ENCODE peak calls at places on chromosomes 2 and 18, in ten cellular contexts. T is GM23248; L is fibroblast of lung; C is A549; J is heart left ventricle; E is left ventricle myocardium inferior; W is right cardiac atrium; D is CD8-positive, alpha-beta memory T cell; P is neural progenitor cell; X is heart right ventricle. Q is an unnamed sample.

GRCh38 chr2:67878743-67879142 is 184.1 kb downstream of the C1D start:
- DNase-seq in D (no peak), C (no peak), W (no peak), E (no peak), X (no peak), P (no peak), L (no peak), T (no peak), J (peak; percentile 45), Q (no peak)

GRCh38 chr2:128236491-128237035 is 82.1 kb downstream of the HS6ST1 start:
- DNase-seq in P (no peak), J (no peak), W (no peak), L (peak; percentile 91), X (no peak), C (no peak), T (peak; percentile 89), D (no peak), E (no peak), Q (no peak)

GRCh38 chr2:67041051-67041450 is 356.1 kb upstream of the ETAA1 start:
- DNase-seq in P (no peak), D (no peak), J (no peak), C (no peak), T (no peak), W (no peak), L (no peak), X (no peak), E (no peak), Q (no peak)

GRCh38 chr2:79776461-79777146 is 263.8 kb downstream of the CTNNA2 start:
- DNase-seq in J (no peak), T (no peak), E (no peak), W (no peak), L (no peak), C (no peak), P (no peak), X (no peak), D (no peak), Q (no peak)

GRCh38 chr18:36176739-36177138 is 10.6 kb upstream of the MOCOS start:
- DNase-seq in J (no peak), C (no peak), T (peak; percentile 17), P (no peak), E (no peak), L (peak; percentile 34), D (no peak), W (no peak), X (no peak), Q (no peak)

GRCh38 chr18:79916128-79916494 is 35.3 kb downstream of the SLC66A2 start:
- DNase-seq in W (no peak), E (no peak), P (no peak), X (no peak), T (no peak), J (no peak), D (no peak), C (no peak), L (no peak), Q (no peak)

GRCh38 chr2:191291471-191291870 is 46.3 kb downstream of the MYO1B start:
- DNase-seq in P (no peak), W (no peak), X (no peak), L (no peak), D (no peak), C (no peak), T (peak; percentile 39), E (no peak), J (no peak), Q (no peak)

GRCh38 chr2:219398721-219399333 is 11.1 kb upstream of the DNPEP start:
- DNase-seq in P (no peak), X (no peak), T (peak; percentile 37), L (peak; percentile 50), E (no peak), W (peak; percentile 37), D (no peak), J (no peak), C (no peak), Q (no peak)

GRCh38 chr2:144320491-144320890 is 199.4 kb downstream of the ZEB2 start:
- DNase-seq in J (no peak), L (peak; percentile 40), P (no peak), X (no peak), C (no peak), D (peak; percentile 40), T (peak; percentile 79), W (peak; percentile 17), E (no peak), Q (no peak)

GRCh38 chr18:3489462-3489861 is 39.5 kb downstream of the TGIF1 start:
- DNase-seq in T (no peak), X (no peak), C (no peak), L (no peak), E (no peak), D (no peak), J (no peak), P (no peak), W (no peak), Q (no peak)

GRCh38 chr2:191171708-191172355 is 21.0 kb upstream of the STAT4 start:
- DNase-seq in T (peak; percentile 97), J (no peak), L (peak; percentile 90), W (no peak), E (no peak), X (no peak), D (no peak), C (peak; percentile 37), P (peak; percentile 24), Q (no peak)

GRCh38 chr2:239190921-239191885 is 209.6 kb downstream of the HDAC4 start:
- DNase-seq in T (no peak), P (no peak), E (peak; percentile 11), L (no peak), J (no peak), W (peak; percentile 25), X (no peak), C (no peak), D (no peak), Q (no peak)

GRCh38 chr2:239190346-239190745 is 210.5 kb downstream of the HDAC4 start:
- DNase-seq in X (no peak), P (no peak), J (no peak), D (no peak), L (no peak), C (no peak), W (peak; percentile 50), T (no peak), E (peak; percentile 7), Q (no peak)

GRCh38 chr2:239187464-239188253 is 213.2 kb downstream of the HDAC4 start:
- DNase-seq in W (peak; percentile 19), L (no peak), D (no peak), T (no peak), J (no peak), C (no peak), P (no peak), X (no peak), E (peak; percentile 4), Q (no peak)

GRCh38 chr2:239188536-239188935 is 212.3 kb downstream of the HDAC4 start:
- DNase-seq in L (no peak), E (peak; percentile 7), J (no peak), P (no peak), D (no peak), T (no peak), X (no peak), C (no peak), W (peak; percentile 28), Q (no peak)

DNA sequence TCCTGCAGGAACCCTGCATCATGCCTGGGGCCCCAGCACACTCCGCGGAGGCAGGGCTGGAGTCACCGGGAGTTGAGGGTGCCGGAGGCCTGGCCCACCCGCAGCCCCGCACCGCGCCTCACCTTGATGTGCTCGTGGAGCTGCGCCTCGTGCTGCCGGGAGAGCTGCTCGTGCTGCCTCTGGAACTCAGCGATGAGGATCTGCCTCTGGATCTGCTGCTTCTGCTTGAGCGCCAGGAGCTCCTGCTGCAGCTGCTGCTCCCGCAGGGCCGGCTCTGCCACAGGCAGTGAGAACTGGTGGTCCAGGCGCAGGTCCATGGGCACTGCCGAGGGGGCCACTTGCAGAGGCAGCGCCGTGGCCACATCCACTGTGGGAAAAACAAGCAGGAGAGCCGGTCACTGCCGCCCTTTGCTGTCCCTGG is 211.1 kb downstream of the HDAC4 start:
- DNase-seq in W (peak; percentile 41), D (no peak), T (no peak), J (no peak), L (no peak), E (peak; percentile 12), C (no peak), P (no peak), X (no peak), Q (no peak)
- H3K27ac ChIP-seq in W (no peak overlapping the region), D (no peak overlapping the region), T (no peak overlapping the region), J (no peak overlapping the region), L (no peak overlapping the region), E (no peak overlapping the region), C (no peak overlapping the region), P (no peak overlapping the region), X (no peak overlapping the region), Q (no peak overlapping the region)

GRCh38 chr18:44594779-44595467 is 85.8 kb upstream of the SETBP1 start:
- DNase-seq in L (peak; percentile 84), D (no peak), X (no peak), P (no peak), J (no peak), T (peak; percentile 90), W (no peak), C (no peak), E (no peak), Q (no peak)
- H3K4me1 ChIP-seq in L (peaks cover 12% of the 10 kb centered on the region), D (no peaks in the 10 kb centered on the region), X (peaks cover 46% of the 10 kb centered on the region), P (no peaks in the 10 kb centered on the region), J (no peaks in the 10 kb centered on the region), T (peaks cover 55% of the 10 kb centered on the region), W (peaks cover 3% of the 10 kb centered on the region), C (peaks cover 15% of the 10 kb centered on the region), E (peaks cover 53% of the 10 kb centered on the region), Q (peaks cover 1% of the 10 kb centered on the region)

GRCh38 chr2:54589340-54590215 is 133.5 kb downstream of the SPTBN1 start:
- DNase-seq in E (no peak), T (no peak), W (no peak), D (no peak), X (no peak), J (no peak), C (no peak), P (no peak), L (peak; percentile 30), Q (no peak)
- H3K4me3 ChIP-seq in E (peak overlapping the region; percentile 22), T (no peak overlapping the region), W (no peak overlapping the region), D (peak overlapping the region; percentile 57), X (no peak overlapping the region), J (peak overlapping the region; percentile 9), C (no peak overlapping the region), P (no peak overlapping the region), L (no peak overlapping the region), Q (no peak overlapping the region)

GRCh38 chr2:53989210-53989862 is 18.5 kb upstream of the PSME4 start:
- DNase-seq in P (no peak), J (no peak), L (no peak), W (no peak), C (no peak), X (no peak), E (no peak), T (no peak), D (no peak), Q (no peak)

GRCh38 chr2:53991948-53992347 is 21.2 kb upstream of the PSME4 start:
- DNase-seq in T (no peak), L (no peak), P (no peak), D (no peak), W (no peak), X (no peak), J (no peak), E (no peak), C (no peak), Q (no peak)

GRCh38 chr2:53985646-53986045 is 14.9 kb upstream of the PSME4 start:
- DNase-seq in C (no peak), J (no peak), L (no peak), X (no peak), P (no peak), W (no peak), T (no peak), D (no peak), E (no peak), Q (no peak)

GRCh38 chr2:53987336-53987921 is 16.6 kb upstream of the PSME4 start:
- DNase-seq in X (no peak), E (no peak), P (no peak), D (no peak), T (peak; percentile 48), L (peak; percentile 75), C (no peak), J (no peak), W (no peak), Q (no peak)
- H3K27ac ChIP-seq in X (peak overlapping the region; percentile 27), E (peak overlapping the region; percentile 44), P (no peak overlapping the region), D (no peak overlapping the region), T (no peak overlapping the region), L (no peak overlapping the region), C (no peak overlapping the region), J (no peak overlapping the region), W (no peak overlapping the region), Q (no peak overlapping the region)